ENCODE peak calls at places on chromosomes 13 and 19, in four cellular contexts. N is HepG2, Q is K562, U is GM12878. L is an unnamed sample.

GRCh38 chr19:807627-808175 is 10.4 kb downstream of the PTBP1 start:
- DNase-seq in U (no peak), N (no peak), Q (no peak), L (no peak)

GRCh38 chr13:27960362-27961226 is 8.5 kb downstream of the CDX2 start:
- DNase-seq in Q (peak), N (peak), U (no peak), L (peak)

GRCh38 chr19:46019270-46019669 is 3.6 kb downstream of the PGLYRP1 start:
- DNase-seq in N (no peak), Q (no peak), U (no peak), L (no peak)

GRCh38 chr13:28357247-28357825 is 137.6 kb downstream of the FLT1 start:
- DNase-seq in Q (no peak), U (no peak), N (no peak), L (peak)

GRCh38 chr19:5891938-5892771 is 11.4 kb downstream of the NDUFA11 start:
- DNase-seq in N (no peak), Q (peak), U (no peak), L (peak)

GRCh38 chr19:8334458-8335342 is 8.4 kb downstream of the KANK3 start:
- DNase-seq in N (peak), Q (no peak), U (no peak), L (peak)

GRCh38 chr19:1000095-1000494 is at the start of gene GRIN3B:
- DNase-seq in U (no peak), Q (peak), N (peak), L (peak)

GRCh38 chr13:114161644-114162532 is 17.2 kb upstream of the CFAP97D2 start:
- DNase-seq in U (no peak), N (peak), Q (no peak), L (no peak)

GRCh38 chr13:109389892-109390345 is 396.5 kb downstream of the IRS2 start:
- DNase-seq in Q (no peak), U (no peak), N (no peak), L (no peak)

GRCh38 chr13:50923272-50923671 is 13.7 kb downstream of the RNASEH2B start:
- DNase-seq in Q (no peak), N (no peak), U (no peak), L (peak)

GRCh38 chr19:51016798-51017683 is 2.5 kb downstream of the KLK10 start:
- DNase-seq in N (peak), U (no peak), Q (peak), L (peak)

GRCh38 chr13:38636756-38637155 is 50.1 kb upstream of the FREM2 start:
- DNase-seq in N (no peak), Q (no peak), U (no peak), L (no peak)

GRCh38 chr19:33150852-33151518 is 19.1 kb downstream of the WDR88 start:
- DNase-seq in N (no peak), U (no peak), Q (no peak), L (no peak)

GRCh38 chr19:12095111-12095790 is 30.7 kb downstream of the ZNF844 start:
- DNase-seq in Q (no peak), U (no peak), N (no peak), L (no peak)

GRCh38 chr13:51589793-51590192 is 5.5 kb downstream of the WDFY2 start:
- DNase-seq in U (no peak), Q (no peak), N (no peak), L (no peak)

GRCh38 chr19:32570081-32570785 is 10.8 kb upstream of the PDCD5 start:
- DNase-seq in Q (peak), U (no peak), N (peak), L (peak)

GRCh38 chr13:98223741-98224140 is 46.7 kb upstream of the RNF113B start:
- DNase-seq in U (no peak), N (no peak), Q (no peak), L (no peak)

GRCh38 chr19:45440873-45441654 is 17.3 kb upstream of the ERCC1 start:
- DNase-seq in Q (peak), U (no peak), N (no peak), L (no peak)

GRCh38 chr19:15463865-15464371 is 426 bp downstream of the RASAL3 start:
- DNase-seq in N (no peak), U (no peak), Q (no peak), L (no peak)

GRCh38 chr19:19105365-19106060 is 32.8 kb downstream of the TMEM161A start:
- DNase-seq in Q (peak), N (peak), U (peak), L (peak)

GRCh38 chr13:40344270-40345148 is 321.9 kb downstream of the FOXO1 start:
- DNase-seq in N (peak), U (peak), Q (no peak), L (peak)

GRCh38 chr19:48551437-48552302 is at the start of gene SULT2B1:
- DNase-seq in Q (no peak), U (no peak), N (no peak), L (peak)

GRCh38 chr19:778910-779653 is 18.2 kb upstream of the PTBP1 start:
- DNase-seq in N (peak), Q (no peak), U (no peak), L (peak)

GRCh38 chr13:77810430-77810829 is 108.2 kb downstream of the EDNRB start:
- DNase-seq in U (no peak), N (no peak), Q (no peak), L (peak)

GRCh38 chr19:18435848-18436631 is 1.9 kb downstream of the ISYNA1 start:
- DNase-seq in N (no peak), U (no peak), Q (no peak), L (no peak)

GRCh38 chr13:42804244-42804868 is 23.0 kb downstream of the FAM216B start:
- DNase-seq in U (no peak), N (no peak), Q (no peak), L (no peak)

GRCh38 chr19:47280183-47280797 is 5.6 kb downstream of the INAFM1 start:
- DNase-seq in Q (peak), N (peak), U (no peak), L (peak)

GRCh38 chr13:69565334-69565733 is 542.3 kb upstream of the ATXN8OS start:
- DNase-seq in Q (peak), U (peak), N (peak), L (peak)

GRCh38 chr19:15123900-15124299 is 16.7 kb downstream of the SYDE1 start:
- DNase-seq in N (no peak), Q (no peak), U (no peak), L (no peak)

GRCh38 chr19:3224346-3225325 is at the start of gene CELF5:
- DNase-seq in U (no peak), Q (peak), N (no peak), L (no peak)

GRCh38 chr19:19096641-19097627 is 33.1 kb downstream of the SLC25A42 start:
- DNase-seq in Q (no peak), N (peak), U (no peak), L (no peak)

GRCh38 chr13:71874490-71874889 is 7.5 kb upstream of the DACH1 start:
- DNase-seq in Q (no peak), U (no peak), N (no peak), L (no peak)

GRCh38 chr13:70568571-70568970 is 460.3 kb upstream of the KLHL1 start:
- DNase-seq in U (peak), N (peak), Q (peak), L (peak)

GRCh38 chr19:40716031-40716654 is 543 bp downstream of the COQ8B start:
- DNase-seq in Q (peak), U (peak), N (no peak), L (peak)

GRCh38 chr19:14346279-14346678 is 35.0 kb upstream of the ADGRE5 start:
- DNase-seq in Q (peak), N (no peak), U (no peak), L (no peak)

GRCh38 chr19:29712744-29713516 is 2.1 kb downstream of the C19orf12 start:
- DNase-seq in U (no peak), N (no peak), Q (no peak), L (no peak)
- TF ChIP-seq MYC in U (no peak), N (no peak), Q (no peak), L (no peak)

GRCh38 chr19:9431475-9431874 is 3.9 kb downstream of the ZNF266 start:
- DNase-seq in Q (peak), U (no peak), N (no peak), L (no peak)

GRCh38 chr19:9435279-9436268 is at the start of gene ZNF266:
- DNase-seq in Q (peak), N (peak), U (peak), L (peak)

GRCh38 chr19:9430444-9430843 is 4.9 kb downstream of the ZNF266 start:
- DNase-seq in U (no peak), N (no peak), Q (no peak), L (no peak)

DNA sequence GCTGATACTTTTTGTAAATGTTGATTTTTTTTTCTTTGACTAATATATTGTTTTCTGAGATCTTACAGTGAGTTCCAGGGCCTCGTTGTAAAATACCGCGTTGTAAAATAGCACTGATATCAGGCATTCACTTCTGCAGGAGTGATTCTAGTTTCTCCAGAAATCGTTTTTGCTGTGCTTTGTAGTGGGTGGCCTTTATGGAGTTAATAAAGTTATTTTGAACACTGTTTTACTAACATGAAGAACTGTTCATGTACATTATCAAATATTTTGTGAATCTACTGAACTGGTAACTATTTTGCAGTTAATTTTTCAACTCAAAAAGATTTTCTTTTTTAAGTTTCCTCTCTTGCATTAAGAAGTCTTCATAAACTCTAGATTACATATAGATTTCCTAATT is 985 bp upstream of the ZNF266 start:
- DNase-seq in N (no peak), Q (no peak), U (no peak), L (no peak)
- H3K4me3 ChIP-seq in N (peak), Q (peak), U (peak), L (no peak)

GRCh38 chr13:100694722-100695644 is 20.4 kb upstream of the TMTC4 start:
- DNase-seq in N (peak), Q (peak), U (no peak), L (peak)
- TF ChIP-seq CHD2 in N (no peak), Q (no peak), U (no peak), L (no peak)

DNA sequence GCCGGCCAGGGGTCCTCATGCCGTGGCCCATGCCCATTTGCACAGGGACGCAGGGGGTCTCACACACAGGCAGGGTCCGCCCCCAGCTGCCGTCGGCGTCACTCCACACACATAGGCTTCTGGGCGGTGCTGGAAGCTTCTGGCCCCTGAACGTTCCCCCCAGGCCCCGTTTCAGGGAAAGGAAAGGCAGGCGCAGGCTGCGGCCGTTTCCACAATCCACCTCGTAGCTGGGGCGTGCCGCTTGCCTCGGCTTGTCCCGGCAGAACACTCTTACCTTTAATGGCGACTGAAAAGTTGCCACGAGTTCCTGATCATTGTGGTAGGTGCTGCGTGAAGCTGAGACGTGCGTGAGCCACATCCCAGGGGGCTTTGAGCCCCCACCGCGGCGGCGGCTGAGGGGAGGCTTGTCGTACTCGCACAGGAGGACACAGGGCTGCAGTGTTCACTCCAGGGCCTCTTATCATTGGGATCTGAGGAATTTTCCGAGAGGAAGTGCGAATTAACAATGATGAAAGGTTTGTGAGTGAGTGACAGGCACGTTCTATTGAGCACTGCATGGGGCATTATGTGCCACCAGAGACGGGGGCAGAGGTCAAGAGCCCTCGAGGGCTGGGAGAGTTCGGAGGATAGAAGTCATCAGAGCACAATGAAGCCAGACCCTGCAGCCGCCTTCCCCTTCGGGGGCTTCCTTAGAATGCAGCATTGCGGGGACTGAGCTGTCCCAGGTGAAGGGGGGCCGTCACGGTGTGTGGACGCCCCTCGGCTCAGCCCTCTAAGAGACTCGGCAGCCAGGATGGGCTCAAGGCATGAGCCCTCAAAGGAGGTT is 53.6 kb downstream of the MCF2L start:
- DNase-seq in Q (no peak), N (peak), U (no peak), L (no peak)
- TF ChIP-seq MYC in Q (no peak), N (peak), U (no peak), L (no peak)